ENCODE peak calls at places on chromosomes 16 and 17, in ten cellular contexts. One of them, this sample, is unnamed.

GRCh38 chr17:27489045-27489715 is 32.9 kb downstream of the KSR1 start:
- DNase-seq in AG09309: peak; percentile 21
- DNase-seq in heart left ventricle: peak; percentile 59
- DNase-seq in stimulated activated CD8-positive, alpha-beta memory T cell treated with anti-CD3 and anti-CD28 coated beads, Interleukin-7, amount 100 ng/mL, for 1 hour: no peak
- DNase-seq in GM19239: no peak
- DNase-seq in colonic mucosa: peak; percentile 63
- DNase-seq in HCEC 1CT: no peak
- DNase-seq in Caki2: no peak
- DNase-seq in NCI-H69: peak; percentile 54
- DNase-seq in body of pancreas: peak; percentile 56
- DNase-seq in this sample: no peak

GRCh38 chr17:83132251-83133081 is 53.1 kb downstream of the METRNL start:
- DNase-seq in AG09309: no peak
- DNase-seq in heart left ventricle: no peak
- DNase-seq in stimulated activated CD8-positive, alpha-beta memory T cell treated with anti-CD3 and anti-CD28 coated beads, Interleukin-7, amount 100 ng/mL, for 1 hour: no peak
- DNase-seq in GM19239: no peak
- DNase-seq in colonic mucosa: no peak
- DNase-seq in HCEC 1CT: no peak
- DNase-seq in Caki2: no peak
- DNase-seq in NCI-H69: no peak
- DNase-seq in body of pancreas: peak; percentile 39
- DNase-seq in this sample: no peak

GRCh38 chr16:82630688-82631087 is 3.9 kb downstream of the CDH13 start:
- DNase-seq in AG09309: no peak
- DNase-seq in heart left ventricle: no peak
- DNase-seq in stimulated activated CD8-positive, alpha-beta memory T cell treated with anti-CD3 and anti-CD28 coated beads, Interleukin-7, amount 100 ng/mL, for 1 hour: no peak
- DNase-seq in GM19239: no peak
- DNase-seq in colonic mucosa: no peak
- DNase-seq in HCEC 1CT: peak; percentile 41
- DNase-seq in Caki2: peak; percentile 31
- DNase-seq in NCI-H69: peak; percentile 7
- DNase-seq in body of pancreas: no peak
- DNase-seq in this sample: no peak

GRCh38 chr17:48338720-48339119 is 91.3 kb downstream of the SKAP1 start:
- DNase-seq in AG09309: no peak
- DNase-seq in heart left ventricle: no peak
- DNase-seq in stimulated activated CD8-positive, alpha-beta memory T cell treated with anti-CD3 and anti-CD28 coated beads, Interleukin-7, amount 100 ng/mL, for 1 hour: no peak
- DNase-seq in GM19239: no peak
- DNase-seq in colonic mucosa: no peak
- DNase-seq in HCEC 1CT: no peak
- DNase-seq in Caki2: no peak
- DNase-seq in NCI-H69: no peak
- DNase-seq in body of pancreas: no peak
- DNase-seq in this sample: no peak

GRCh38 chr17:35046740-35047283 is 16.7 kb downstream of the RFFL start:
- DNase-seq in AG09309: no peak
- DNase-seq in heart left ventricle: no peak
- DNase-seq in stimulated activated CD8-positive, alpha-beta memory T cell treated with anti-CD3 and anti-CD28 coated beads, Interleukin-7, amount 100 ng/mL, for 1 hour: no peak
- DNase-seq in GM19239: peak; percentile 50
- DNase-seq in colonic mucosa: no peak
- DNase-seq in HCEC 1CT: no peak
- DNase-seq in Caki2: peak; percentile 75
- DNase-seq in NCI-H69: peak; percentile 78
- DNase-seq in body of pancreas: no peak
- DNase-seq in this sample: peak; percentile 31

GRCh38 chr16:4801962-4802658 is at the start of gene ROGDI:
- DNase-seq in AG09309: no peak
- DNase-seq in heart left ventricle: peak; percentile 86
- DNase-seq in stimulated activated CD8-positive, alpha-beta memory T cell treated with anti-CD3 and anti-CD28 coated beads, Interleukin-7, amount 100 ng/mL, for 1 hour: peak; percentile 54
- DNase-seq in GM19239: peak; percentile 65
- DNase-seq in colonic mucosa: peak; percentile 96
- DNase-seq in HCEC 1CT: peak; percentile 3
- DNase-seq in Caki2: peak; percentile 98
- DNase-seq in NCI-H69: peak; percentile 94
- DNase-seq in body of pancreas: peak; percentile 93
- DNase-seq in this sample: peak; percentile 72

GRCh38 chr17:77730376-77730775 is 228.1 kb upstream of the TNRC6C start:
- DNase-seq in AG09309: no peak
- DNase-seq in heart left ventricle: no peak
- DNase-seq in stimulated activated CD8-positive, alpha-beta memory T cell treated with anti-CD3 and anti-CD28 coated beads, Interleukin-7, amount 100 ng/mL, for 1 hour: no peak
- DNase-seq in GM19239: no peak
- DNase-seq in colonic mucosa: no peak
- DNase-seq in HCEC 1CT: no peak
- DNase-seq in Caki2: no peak
- DNase-seq in NCI-H69: no peak
- DNase-seq in body of pancreas: no peak
- DNase-seq in this sample: no peak

GRCh38 chr17:47276868-47277267 is 23.2 kb downstream of the ITGB3 start:
- DNase-seq in AG09309: peak; percentile 68
- DNase-seq in heart left ventricle: peak; percentile 83
- DNase-seq in stimulated activated CD8-positive, alpha-beta memory T cell treated with anti-CD3 and anti-CD28 coated beads, Interleukin-7, amount 100 ng/mL, for 1 hour: no peak
- DNase-seq in GM19239: no peak
- DNase-seq in colonic mucosa: peak; percentile 46
- DNase-seq in HCEC 1CT: peak; percentile 57
- DNase-seq in Caki2: no peak
- DNase-seq in NCI-H69: peak; percentile 43
- DNase-seq in body of pancreas: peak; percentile 79
- DNase-seq in this sample: no peak

GRCh38 chr16:47779201-47780016 is 318.3 kb downstream of the PHKB start:
- DNase-seq in AG09309: no peak
- DNase-seq in heart left ventricle: no peak
- DNase-seq in stimulated activated CD8-positive, alpha-beta memory T cell treated with anti-CD3 and anti-CD28 coated beads, Interleukin-7, amount 100 ng/mL, for 1 hour: no peak
- DNase-seq in GM19239: peak; percentile 9
- DNase-seq in colonic mucosa: no peak
- DNase-seq in HCEC 1CT: no peak
- DNase-seq in Caki2: no peak
- DNase-seq in NCI-H69: no peak
- DNase-seq in body of pancreas: no peak
- DNase-seq in this sample: peak; percentile 11